ENCODE peak calls at places on chromosome 18, in ten cellular contexts. N is SJSA1; W is right lobe of liver; K is CD8-positive, alpha-beta T cell; B is tibial artery; P is ovary; E is heart left ventricle; T is hepatocyte; A is stomach; Z is GM23248. G is an unnamed sample.
A peak's percentile ranks its signal among the peaks of the same experiment; 100 is the strongest.

GRCh38 chr18:46621111-46621766 is 35.8 kb downstream of the LOXHD1 start:
- DNase-seq in A (no peak), Z (no peak), E (no peak), P (no peak), B (no peak), T (no peak), K (no peak), N (no peak), W (no peak), G (no peak)

GRCh38 chr18:37539236-37539635 is 26.4 kb downstream of the CELF4 start:
- DNase-seq in B (no peak), N (no peak), E (no peak), T (no peak), W (no peak), A (no peak), Z (no peak), P (no peak), K (no peak), G (no peak)

GRCh38 chr18:76463872-76464271 is 31.2 kb downstream of the ZNF516 start:
- DNase-seq in E (no peak), T (no peak), P (no peak), A (no peak), Z (no peak), N (no peak), W (no peak), K (no peak), B (no peak), G (no peak)

GRCh38 chr18:32057624-32058165 is 34.0 kb upstream of the RNF138 start:
- DNase-seq in A (no peak), P (no peak), Z (no peak), W (no peak), N (no peak), T (no peak), K (no peak), E (no peak), B (no peak), G (no peak)

GRCh38 chr18:77059294-77059916 is 73.2 kb downstream of the MBP start:
- DNase-seq in E (no peak), T (peak; percentile 72), P (no peak), K (no peak), B (peak; percentile 61), Z (peak; percentile 78), N (no peak), A (no peak), W (no peak), G (peak; percentile 55)

GRCh38 chr18:39414009-39414700 is 1848.6 kb upstream of the CELF4 start:
- DNase-seq in P (no peak), E (no peak), Z (peak; percentile 80), K (no peak), B (no peak), A (no peak), W (no peak), N (no peak), T (peak; percentile 29), G (no peak)

GRCh38 chr18:76922107-76922506 is 99.8 kb downstream of the ZNF236 start:
- DNase-seq in N (no peak), E (no peak), P (no peak), A (peak; percentile 70), K (peak; percentile 34), T (peak; percentile 61), W (peak; percentile 70), Z (peak; percentile 79), B (peak; percentile 43), G (peak; percentile 61)

GRCh38 chr18:46062781-46063180 is 9.3 kb downstream of the PSTPIP2 start:
- DNase-seq in W (no peak), B (no peak), T (no peak), Z (no peak), A (no peak), K (no peak), P (no peak), N (no peak), E (no peak), G (no peak)

DNA sequence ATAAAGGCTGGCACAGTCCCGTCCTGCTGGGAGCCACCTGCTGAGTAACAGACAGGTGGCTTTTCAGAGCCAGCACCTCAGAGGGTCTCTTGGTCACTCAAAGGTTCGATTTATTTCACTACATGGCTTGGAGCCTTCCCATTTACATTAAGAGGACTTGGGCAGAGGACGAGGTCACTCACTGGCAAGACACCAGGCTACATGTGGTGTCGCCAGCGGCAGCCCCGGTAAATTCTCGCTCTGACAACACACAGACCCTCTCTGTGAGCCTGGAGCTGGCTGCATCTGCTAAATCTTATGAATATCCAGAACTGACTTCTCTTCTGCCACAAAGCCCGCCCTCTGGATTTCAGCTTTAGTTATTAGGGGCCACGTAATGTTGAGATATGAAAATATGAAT is 254.7 kb downstream of the VAPA start:
- DNase-seq in Z (no peak), A (no peak), T (no peak), W (no peak), B (no peak), P (no peak), K (no peak), E (no peak), N (no peak), G (no peak)
- H3K27ac ChIP-seq in Z (no peak overlapping the region), A (peak overlapping the region; percentile 18), T (no peak overlapping the region), W (no peak overlapping the region), B (no peak overlapping the region), P (no peak overlapping the region), K (no peak overlapping the region), E (no peak overlapping the region), N (no peak overlapping the region), G (no peak overlapping the region)

GRCh38 chr18:57087985-57088384 is 58.9 kb upstream of the BOD1L2 start:
- DNase-seq in P (no peak), N (no peak), Z (no peak), T (peak; percentile 31), K (no peak), E (no peak), A (no peak), B (no peak), W (no peak), G (no peak)
- H3K4me1 ChIP-seq in P (no peaks in the 10 kb centered on the region), N (no peaks in the 10 kb centered on the region), Z (no peaks in the 10 kb centered on the region), T (no peaks in the 10 kb centered on the region), K (peaks cover 18% of the 10 kb centered on the region), E (no peaks in the 10 kb centered on the region), A (no peaks in the 10 kb centered on the region), B (no peaks in the 10 kb centered on the region), W (no peaks in the 10 kb centered on the region), G (no peaks in the 10 kb centered on the region)

GRCh38 chr18:808086-808485 is 4.0 kb downstream of the YES1 start:
- DNase-seq in E (no peak), T (no peak), P (no peak), A (no peak), K (no peak), Z (peak; percentile 60), B (no peak), W (no peak), N (no peak), G (no peak)
- H3K27ac ChIP-seq in E (peak overlapping the region; percentile 55), T (no peak overlapping the region), P (no peak overlapping the region), A (peak overlapping the region; percentile 14), K (no peak overlapping the region), Z (no peak overlapping the region), B (no peak overlapping the region), W (no peak overlapping the region), N (no peak overlapping the region), G (no peak overlapping the region)

DNA sequence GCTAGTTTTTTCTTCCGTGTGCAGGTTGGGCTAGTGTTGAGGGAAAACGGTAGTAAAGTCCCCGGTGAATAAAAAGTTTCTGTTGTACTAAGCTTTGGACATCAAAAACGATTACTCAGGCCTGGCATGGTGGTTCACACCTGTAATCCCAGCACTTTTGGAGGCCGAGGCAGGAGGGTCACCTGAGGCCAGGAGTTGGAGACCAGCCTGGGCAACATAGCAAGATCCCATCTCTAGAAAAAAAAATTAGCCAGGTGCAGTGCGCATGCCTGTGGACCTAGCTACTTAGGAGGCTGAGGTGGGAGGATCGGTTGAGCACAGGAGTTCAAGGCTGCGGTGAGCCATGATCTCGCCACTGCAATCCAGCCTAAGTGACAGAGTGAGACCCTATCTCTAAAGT is 98.1 kb downstream of the ALPK2 start:
- DNase-seq in A (no peak), P (no peak), B (no peak), T (no peak), E (no peak), K (no peak), W (no peak), Z (no peak), N (no peak), G (no peak)
- H3K4me1 ChIP-seq in A (peaks cover 10% of the 10 kb centered on the region), P (no peaks in the 10 kb centered on the region), B (no peaks in the 10 kb centered on the region), T (peaks cover 17% of the 10 kb centered on the region), E (no peaks in the 10 kb centered on the region), K (no peaks in the 10 kb centered on the region), W (no peaks in the 10 kb centered on the region), Z (peaks cover 10% of the 10 kb centered on the region), N (no peaks in the 10 kb centered on the region), G (no peaks in the 10 kb centered on the region)

GRCh38 chr18:44715841-44716240 is 35.2 kb downstream of the SETBP1 start:
- DNase-seq in B (no peak), W (no peak), K (no peak), E (no peak), T (no peak), P (no peak), Z (peak; percentile 56), N (no peak), A (no peak), G (no peak)
- H3K27ac ChIP-seq in B (peak overlapping the region; percentile 37), W (no peak overlapping the region), K (no peak overlapping the region), E (peak overlapping the region; percentile 78), T (peak overlapping the region; percentile 9), P (no peak overlapping the region), Z (peak overlapping the region; percentile 73), N (peak overlapping the region; percentile 75), A (peak overlapping the region; percentile 60), G (no peak overlapping the region)